ENCODE peak calls at places on chromosomes 16 and 17, in ten cellular contexts. Q, U, D, C, W, H, F, E, T and O are unnamed samples.

GRCh38 chr16:23145608-23146007 is 3.6 kb downstream of the USP31 start:
- DNase-seq in H (no peak), E (no peak), T (peak; percentile 62), D (no peak), C (no peak), U (no peak), W (no peak), F (peak; percentile 41), Q (no peak), O (no peak)

GRCh38 chr17:72517413-72518237 is 396.8 kb downstream of the SOX9 start:
- DNase-seq in W (no peak), T (no peak), U (no peak), H (no peak), F (no peak), C (no peak), D (no peak), Q (no peak), E (no peak), O (no peak)

GRCh38 chr17:72502940-72503341 is 382.1 kb downstream of the SOX9 start:
- DNase-seq in F (peak; percentile 58), D (no peak), U (no peak), C (no peak), H (no peak), Q (no peak), T (peak; percentile 50), W (no peak), E (no peak), O (no peak)

GRCh38 chr17:8930664-8931063 is 34.8 kb downstream of the PIK3R5 start:
- DNase-seq in W (no peak), F (no peak), T (no peak), D (no peak), H (no peak), C (no peak), E (no peak), Q (no peak), U (no peak), O (no peak)

GRCh38 chr16:87702325-87702811 is 63.4 kb downstream of the KLHDC4 start:
- DNase-seq in F (no peak), U (no peak), T (peak; percentile 40), C (no peak), E (peak; percentile 57), W (no peak), H (no peak), Q (no peak), D (no peak), O (peak; percentile 61)

GRCh38 chr16:27795992-27796614 is 246.2 kb downstream of the KATNIP start:
- DNase-seq in H (no peak), C (peak; percentile 44), U (peak; percentile 55), D (no peak), Q (no peak), F (peak; percentile 28), W (peak; percentile 36), E (peak; percentile 27), T (peak; percentile 62), O (peak; percentile 71)

GRCh38 chr16:29107299-29107698 is 122.4 kb downstream of the LAT start:
- DNase-seq in U (no peak), Q (no peak), F (no peak), W (no peak), D (no peak), H (no peak), T (no peak), C (no peak), E (peak; percentile 75), O (no peak)

GRCh38 chr16:50273888-50274770 is 7.8 kb downstream of the ADCY7 start:
- DNase-seq in F (no peak), C (no peak), U (peak; percentile 74), W (no peak), Q (no peak), D (no peak), H (no peak), E (peak; percentile 60), T (no peak), O (no peak)

DNA sequence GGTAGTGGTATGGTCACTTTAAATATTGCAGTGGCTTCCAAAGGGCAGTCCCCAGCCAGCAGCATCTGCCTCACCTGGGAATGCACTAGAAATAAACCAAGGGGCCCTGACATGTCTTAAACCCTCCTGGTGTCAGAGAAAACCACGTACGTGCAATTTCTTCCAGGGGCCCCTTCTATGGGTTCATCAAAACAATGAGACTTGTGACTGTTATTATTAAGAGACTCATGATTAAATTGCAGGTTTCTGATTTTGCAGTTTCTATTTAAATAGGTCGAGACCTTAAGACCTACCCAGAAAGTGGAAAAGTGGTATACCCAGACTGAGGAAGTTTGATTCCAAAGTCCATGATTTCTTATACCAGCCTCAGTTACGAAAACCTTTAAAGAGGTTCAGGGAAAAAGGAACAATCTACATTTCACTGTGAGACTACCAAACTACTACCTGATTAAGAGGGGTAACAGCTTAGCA is 746 bp upstream of the POLG2 start:
- DNase-seq in E (no peak), T (no peak), D (no peak), C (no peak), W (no peak), F (no peak), H (no peak), U (no peak), Q (no peak), O (no peak)
- H3K4me1 ChIP-seq in E (peaks cover 18% of the 10 kb centered on the region), T (peaks cover 11% of the 10 kb centered on the region), D (peaks cover 86% of the 10 kb centered on the region), C (peaks cover 33% of the 10 kb centered on the region), W (no peaks in the 10 kb centered on the region), F (peaks cover 61% of the 10 kb centered on the region), H (peaks cover 5% of the 10 kb centered on the region), U (peaks cover 77% of the 10 kb centered on the region), Q (peaks cover 39% of the 10 kb centered on the region), O (peaks cover 23% of the 10 kb centered on the region)

GRCh38 chr17:4314179-4314578 is 50.4 kb upstream of the ANKFY1 start:
- DNase-seq in D (no peak), E (no peak), U (no peak), W (no peak), C (no peak), H (no peak), T (no peak), F (no peak), Q (no peak), O (no peak)
- H3K4me3 ChIP-seq in D (no peak overlapping the region), E (no peak overlapping the region), U (no peak overlapping the region), W (no peak overlapping the region), C (no peak overlapping the region), H (no peak overlapping the region), T (no peak overlapping the region), F (no peak overlapping the region), Q (peak overlapping the region; percentile 28), O (no peak overlapping the region)

DNA sequence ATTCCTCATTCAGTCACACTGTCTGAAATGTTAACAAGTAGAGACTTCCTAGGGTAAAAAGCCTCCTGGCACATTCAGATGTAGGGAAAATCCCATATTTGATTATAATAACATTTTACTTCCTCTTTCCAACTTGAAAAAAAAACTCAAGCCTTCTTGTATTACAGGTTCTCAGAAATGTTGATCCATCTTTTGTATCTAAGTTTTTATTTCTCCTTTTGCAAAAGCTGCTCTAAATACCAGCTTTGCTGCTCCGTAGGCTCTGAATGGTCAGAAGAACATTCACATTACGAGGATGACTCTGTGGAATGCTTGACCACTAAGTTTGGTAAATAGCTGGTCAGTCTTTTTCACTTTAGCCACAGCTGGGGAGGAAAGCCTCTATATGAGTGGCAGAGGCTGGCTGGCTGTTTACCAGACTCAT is 13.2 kb upstream of the HEATR6 start:
- DNase-seq in Q (no peak), E (no peak), W (no peak), D (no peak), U (no peak), H (no peak), F (no peak), T (peak; percentile 49), C (no peak), O (no peak)
- H3K27ac ChIP-seq in Q (no peak overlapping the region), E (peak overlapping the region; percentile 41), W (peak overlapping the region; percentile 8), D (peak overlapping the region; percentile 60), U (peak overlapping the region; percentile 64), H (peak overlapping the region; percentile 48), F (no peak overlapping the region), T (no peak overlapping the region), C (no peak overlapping the region), O (no peak overlapping the region)

GRCh38 chr16:11297492-11298142 is 16.5 kb upstream of the PRM1 start:
- DNase-seq in F (no peak), D (peak; percentile 55), W (peak; percentile 27), C (peak; percentile 73), H (no peak), Q (peak; percentile 62), E (peak; percentile 84), U (peak; percentile 87), T (peak; percentile 82), O (peak; percentile 63)

GRCh38 chr16:11296351-11296705 is 15.2 kb upstream of the PRM1 start:
- DNase-seq in W (no peak), H (no peak), Q (no peak), D (no peak), F (no peak), E (no peak), U (no peak), T (no peak), C (no peak), O (no peak)

GRCh38 chr16:11295672-11296071 is 14.5 kb upstream of the PRM1 start:
- DNase-seq in Q (no peak), T (no peak), C (no peak), D (no peak), U (no peak), E (no peak), H (no peak), W (no peak), F (no peak), O (no peak)

GRCh38 chr16:11298143-11298900 is 17.2 kb upstream of the PRM1 start:
- DNase-seq in T (no peak), C (no peak), U (no peak), D (no peak), W (no peak), F (no peak), H (no peak), Q (no peak), E (no peak), O (no peak)

GRCh38 chr16:11296706-11297491 is 15.8 kb upstream of the PRM1 start:
- DNase-seq in T (no peak), Q (no peak), D (no peak), U (no peak), E (no peak), C (no peak), W (no peak), H (no peak), F (no peak), O (no peak)
- H3K4me1 ChIP-seq in T (peaks cover 20% of the 10 kb centered on the region), Q (peaks cover 12% of the 10 kb centered on the region), D (peaks cover 38% of the 10 kb centered on the region), U (peaks cover 27% of the 10 kb centered on the region), E (peaks cover 3% of the 10 kb centered on the region), C (peaks cover 12% of the 10 kb centered on the region), W (no peaks in the 10 kb centered on the region), H (peaks cover 11% of the 10 kb centered on the region), F (no peaks in the 10 kb centered on the region), O (peaks cover 16% of the 10 kb centered on the region)

DNA sequence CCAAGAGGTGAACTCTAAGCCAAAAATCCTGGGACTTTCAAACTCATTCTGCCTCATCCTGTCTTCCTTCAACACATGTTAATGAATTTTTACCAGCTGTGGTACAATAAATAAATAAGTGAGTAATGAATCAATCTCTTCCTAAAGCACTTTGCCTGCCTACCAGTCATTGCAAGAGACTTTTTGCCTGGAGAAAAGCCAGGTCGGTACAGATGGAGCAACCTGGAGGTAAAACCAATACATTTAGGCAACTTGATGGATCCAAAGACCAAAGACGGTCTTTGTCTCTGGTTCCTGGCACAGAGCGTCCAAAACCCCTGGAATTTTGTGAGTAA is 324.2 kb downstream of the PMP22 start:
- DNase-seq in H (no peak), Q (no peak), W (no peak), T (no peak), F (no peak), E (no peak), D (no peak), U (no peak), C (no peak), O (no peak)
- H3K4me3 ChIP-seq in H (no peak overlapping the region), Q (no peak overlapping the region), W (no peak overlapping the region), T (no peak overlapping the region), F (no peak overlapping the region), E (no peak overlapping the region), D (no peak overlapping the region), U (no peak overlapping the region), C (no peak overlapping the region), O (no peak overlapping the region)